ENCODE peak calls at places on chromosomes 12 and 14, in four cellular contexts. Y is GM06990, Z is astrocyte of the cerebellum, V is AG09319. M is an unnamed sample.

GRCh38 chr12:109727746-109728726 is 14.4 kb downstream of the FAM222A start:
- DNase-seq in Y (no peak), Z (no peak), V (no peak), M (no peak)

GRCh38 chr14:93475471-93475870 is 44.7 kb downstream of the UNC79 start:
- DNase-seq in Y (no peak), Z (no peak), V (no peak), M (no peak)

GRCh38 chr14:66330218-66330617 is 156.0 kb upstream of the CCDC196 start:
- DNase-seq in Y (no peak), Z (no peak), V (no peak), M (no peak)

GRCh38 chr14:103294091-103294490 is 39.9 kb upstream of the EIF5 start:
- DNase-seq in Y (no peak), Z (no peak), V (no peak), M (no peak)

GRCh38 chr14:67576216-67576615 is 23.9 kb downstream of the PIGH start:
- DNase-seq in Y (no peak), Z (no peak), V (no peak), M (no peak)

GRCh38 chr12:65960820-65961691 is 136.8 kb downstream of the HMGA2 start:
- DNase-seq in Y (no peak), Z (peak), V (no peak), M (no peak)

GRCh38 chr12:43285248-43285647 is 266.8 kb downstream of the ADAMTS20 start:
- DNase-seq in Y (peak), Z (peak), V (peak), M (peak)

GRCh38 chr14:103858063-103858820 is 10.9 kb upstream of the PPP1R13B start:
- DNase-seq in Y (no peak), Z (no peak), V (no peak), M (no peak)

GRCh38 chr12:356276-356988 is 32.7 kb downstream of the KDM5A start:
- DNase-seq in Y (no peak), Z (peak), V (peak), M (no peak)

GRCh38 chr12:102769323-102769916 is 147.6 kb downstream of the PAH start:
- DNase-seq in Y (peak), Z (peak), V (peak), M (peak)

GRCh38 chr12:109824731-109825130 is 8.5 kb downstream of the TRPV4 start:
- DNase-seq in Y (no peak), Z (no peak), V (no peak), M (no peak)

GRCh38 chr14:104085032-104085888 is at the start of gene ASPG:
- DNase-seq in Y (peak), Z (no peak), V (no peak), M (peak)

GRCh38 chr12:82682326-82682725 is 4.4 kb upstream of the TMTC2 start:
- DNase-seq in Y (no peak), Z (no peak), V (no peak), M (no peak)

GRCh38 chr14:35480119-35480769 is 53.7 kb upstream of the INSM2 start:
- DNase-seq in Y (peak), Z (no peak), V (no peak), M (peak)

GRCh38 chr12:93130371-93131049 is 201.4 kb upstream of the EEA1 start:
- DNase-seq in Y (no peak), Z (no peak), V (no peak), M (no peak)

GRCh38 chr12:6539276-6540134 is 5.2 kb downstream of the GAPDH start:
- DNase-seq in Y (no peak), Z (no peak), V (no peak), M (no peak)

GRCh38 chr12:89060133-89060532 is 292.2 kb downstream of the DUSP6 start:
- DNase-seq in Y (no peak), Z (peak), V (no peak), M (no peak)

GRCh38 chr12:122458105-122459035 is 35.9 kb upstream of the CLIP1 start:
- DNase-seq in Y (no peak), Z (no peak), V (no peak), M (no peak)

GRCh38 chr14:102733326-102733725 is 43.9 kb upstream of the TRAF3 start:
- DNase-seq in Y (no peak), Z (no peak), V (no peak), M (no peak)

GRCh38 chr12:1007276-1007675 is 16.3 kb downstream of the ERC1 start:
- DNase-seq in Y (no peak), Z (no peak), V (no peak), M (no peak)

GRCh38 chr14:37114039-37114438 is 58.4 kb downstream of the SLC25A21 start:
- DNase-seq in Y (no peak), Z (no peak), V (peak), M (no peak)

GRCh38 chr14:56482306-56482705 is 97.3 kb upstream of the TMEM260 start:
- DNase-seq in Y (no peak), Z (no peak), V (no peak), M (no peak)

GRCh38 chr14:52974406-52974805 is 23.6 kb upstream of the FERMT2 start:
- DNase-seq in Y (no peak), Z (no peak), V (peak), M (no peak)

GRCh38 chr12:117522559-117522958 is 161.1 kb upstream of the NOS1 start:
- DNase-seq in Y (no peak), Z (no peak), V (no peak), M (no peak)

GRCh38 chr14:104734991-104735779 is 11.2 kb downstream of the ADSS1 start:
- DNase-seq in Y (no peak), Z (no peak), V (no peak), M (no peak)

GRCh38 chr14:102086346-102086971 is 385 bp downstream of the HSP90AA1 start:
- DNase-seq in Y (peak), Z (no peak), V (no peak), M (peak)

GRCh38 chr12:69330475-69331473 is 17.4 kb upstream of the LYZ start:
- DNase-seq in Y (peak), Z (no peak), V (no peak), M (peak)

GRCh38 chr14:29144598-29144997 is 378.0 kb downstream of the FOXG1 start:
- DNase-seq in Y (no peak), Z (peak), V (peak), M (no peak)

GRCh38 chr12:47800582-47800981 is 19.1 kb downstream of the HDAC7 start:
- DNase-seq in Y (no peak), Z (no peak), V (no peak), M (no peak)

GRCh38 chr12:47801904-47802246 is 17.8 kb downstream of the HDAC7 start:
- DNase-seq in Y (no peak), Z (no peak), V (no peak), M (no peak)

GRCh38 chr12:47802312-47802711 is 17.4 kb downstream of the HDAC7 start:
- DNase-seq in Y (no peak), Z (no peak), V (no peak), M (no peak)

GRCh38 chr12:47799357-47799955 is 20.2 kb downstream of the HDAC7 start:
- DNase-seq in Y (no peak), Z (no peak), V (no peak), M (no peak)

GRCh38 chr12:47801170-47801903 is 18.4 kb downstream of the HDAC7 start:
- DNase-seq in Y (no peak), Z (no peak), V (no peak), M (no peak)
- TF ChIP-seq CTCF in Y (no peak), Z (peak), V (peak), M (no peak)

GRCh38 chr14:75514673-75515630 is 7.3 kb upstream of the BATF start:
- DNase-seq in Y (peak), Z (no peak), V (no peak), M (peak)
- TF ChIP-seq CTCF in Y (peak), Z (peak), V (peak), M (peak)

GRCh38 chr12:67268896-67269631 is at the start of gene CAND1:
- DNase-seq in Y (peak), Z (peak), V (peak), M (peak)
- TF ChIP-seq CTCF in Y (no peak), Z (peak), V (no peak), M (peak)

GRCh38 chr14:81062816-81063215 is 107.4 kb downstream of the TSHR start:
- DNase-seq in Y (peak), Z (no peak), V (no peak), M (no peak)
- TF ChIP-seq CTCF in Y (peak), Z (peak), V (peak), M (peak)

GRCh38 chr12:108689314-108690190 is 41.8 kb downstream of the CORO1C start:
- DNase-seq in Y (peak), Z (no peak), V (no peak), M (no peak)
- TF ChIP-seq CTCF in Y (no peak), Z (no peak), V (peak), M (peak)